ENCODE peak calls at places on chromosomes 5 and 9, in five cellular contexts. One of them, this sample, is unnamed.

GRCh38 chr5:53048248-53048647 is 59.1 kb downstream of the ITGA2 start:
- ATAC-seq in Right ventricle myocardium inferior: no peak
- ATAC-seq in SK-N-SH treated with all-trans-retinoic acid at 6 μM for 48 hours: no peak
- ATAC-seq in T-helper 17 cell: no peak
- ATAC-seq in sciatic nerve: no peak
- ATAC-seq in this sample: no peak

GRCh38 chr9:88772602-88773001 is 218.7 kb upstream of the S1PR3 start:
- ATAC-seq in sciatic nerve: no peak
- ATAC-seq in SK-N-SH treated with all-trans-retinoic acid at 6 μM for 48 hours: no peak
- ATAC-seq in T-helper 17 cell: no peak
- ATAC-seq in Right ventricle myocardium inferior: no peak
- ATAC-seq in this sample: no peak

GRCh38 chr9:613771-614347 is 227.6 kb upstream of the DMRT1 start:
- ATAC-seq in SK-N-SH treated with all-trans-retinoic acid at 6 μM for 48 hours: peak
- ATAC-seq in T-helper 17 cell: peak
- ATAC-seq in Right ventricle myocardium inferior: peak
- ATAC-seq in sciatic nerve: peak
- ATAC-seq in this sample: peak

GRCh38 chr9:136728548-136729123 is 14.1 kb downstream of the LCN10 start:
- ATAC-seq in SK-N-SH treated with all-trans-retinoic acid at 6 μM for 48 hours: peak
- ATAC-seq in T-helper 17 cell: no peak
- ATAC-seq in Right ventricle myocardium inferior: peak
- ATAC-seq in sciatic nerve: peak
- ATAC-seq in this sample: peak

GRCh38 chr5:158026248-158027031 is 167.5 kb upstream of the CLINT1 start:
- ATAC-seq in Right ventricle myocardium inferior: no peak
- ATAC-seq in sciatic nerve: peak
- ATAC-seq in T-helper 17 cell: no peak
- ATAC-seq in SK-N-SH treated with all-trans-retinoic acid at 6 μM for 48 hours: peak
- ATAC-seq in this sample: peak

GRCh38 chr9:133821606-133822438 is 83.7 kb upstream of the SARDH start:
- ATAC-seq in Right ventricle myocardium inferior: no peak
- ATAC-seq in SK-N-SH treated with all-trans-retinoic acid at 6 μM for 48 hours: no peak
- ATAC-seq in sciatic nerve: no peak
- ATAC-seq in T-helper 17 cell: peak
- ATAC-seq in this sample: no peak

GRCh38 chr9:79134654-79135053 is 437.1 kb upstream of the TLE4 start:
- ATAC-seq in Right ventricle myocardium inferior: no peak
- ATAC-seq in SK-N-SH treated with all-trans-retinoic acid at 6 μM for 48 hours: no peak
- ATAC-seq in sciatic nerve: no peak
- ATAC-seq in T-helper 17 cell: no peak
- ATAC-seq in this sample: no peak

GRCh38 chr9:83665576-83666200 is 42.1 kb downstream of the UBQLN1 start:
- ATAC-seq in Right ventricle myocardium inferior: no peak
- ATAC-seq in T-helper 17 cell: no peak
- ATAC-seq in SK-N-SH treated with all-trans-retinoic acid at 6 μM for 48 hours: no peak
- ATAC-seq in sciatic nerve: no peak
- ATAC-seq in this sample: no peak

GRCh38 chr9:134476942-134477335 is 150.7 kb downstream of the RXRA start:
- ATAC-seq in sciatic nerve: no peak
- ATAC-seq in T-helper 17 cell: no peak
- ATAC-seq in Right ventricle myocardium inferior: no peak
- ATAC-seq in SK-N-SH treated with all-trans-retinoic acid at 6 μM for 48 hours: no peak
- ATAC-seq in this sample: no peak

GRCh38 chr5:171484460-171484899 is 65.0 kb downstream of the FGF18 start:
- ATAC-seq in SK-N-SH treated with all-trans-retinoic acid at 6 μM for 48 hours: peak
- ATAC-seq in T-helper 17 cell: peak
- ATAC-seq in Right ventricle myocardium inferior: peak
- ATAC-seq in sciatic nerve: peak
- ATAC-seq in this sample: peak

GRCh38 chr9:83920469-83920941 is 727 bp downstream of the KIF27 start:
- ATAC-seq in Right ventricle myocardium inferior: peak
- ATAC-seq in SK-N-SH treated with all-trans-retinoic acid at 6 μM for 48 hours: peak
- ATAC-seq in sciatic nerve: peak
- ATAC-seq in T-helper 17 cell: peak
- ATAC-seq in this sample: peak

GRCh38 chr9:122228906-122229837 is at the start of gene LHX6:
- ATAC-seq in sciatic nerve: no peak
- ATAC-seq in Right ventricle myocardium inferior: no peak
- ATAC-seq in T-helper 17 cell: no peak
- ATAC-seq in SK-N-SH treated with all-trans-retinoic acid at 6 μM for 48 hours: peak
- ATAC-seq in this sample: peak

GRCh38 chr5:146565764-146566163 is 49.8 kb upstream of the GPR151 start:
- ATAC-seq in T-helper 17 cell: peak
- ATAC-seq in SK-N-SH treated with all-trans-retinoic acid at 6 μM for 48 hours: peak
- ATAC-seq in Right ventricle myocardium inferior: peak
- ATAC-seq in sciatic nerve: peak
- ATAC-seq in this sample: no peak

GRCh38 chr5:90909091-90909503 is 350.5 kb downstream of the ADGRV1 start:
- ATAC-seq in sciatic nerve: peak
- ATAC-seq in SK-N-SH treated with all-trans-retinoic acid at 6 μM for 48 hours: no peak
- ATAC-seq in T-helper 17 cell: no peak
- ATAC-seq in Right ventricle myocardium inferior: no peak
- ATAC-seq in this sample: peak

GRCh38 chr5:55989860-55990259 is 4.9 kb downstream of the IL6ST start:
- ATAC-seq in T-helper 17 cell: no peak
- ATAC-seq in sciatic nerve: no peak
- ATAC-seq in SK-N-SH treated with all-trans-retinoic acid at 6 μM for 48 hours: no peak
- ATAC-seq in Right ventricle myocardium inferior: no peak
- ATAC-seq in this sample: no peak

GRCh38 chr5:37184748-37185364 is 64.3 kb downstream of the CPLANE1 start:
- ATAC-seq in T-helper 17 cell: no peak
- ATAC-seq in Right ventricle myocardium inferior: no peak
- ATAC-seq in SK-N-SH treated with all-trans-retinoic acid at 6 μM for 48 hours: no peak
- ATAC-seq in sciatic nerve: no peak
- ATAC-seq in this sample: no peak

GRCh38 chr5:87755378-87755777 is 342.6 kb upstream of the CCNH start:
- ATAC-seq in Right ventricle myocardium inferior: no peak
- ATAC-seq in SK-N-SH treated with all-trans-retinoic acid at 6 μM for 48 hours: no peak
- ATAC-seq in sciatic nerve: no peak
- ATAC-seq in T-helper 17 cell: no peak
- ATAC-seq in this sample: no peak

GRCh38 chr5:55868846-55869245 is 17.7 kb downstream of the IL31RA start:
- ATAC-seq in SK-N-SH treated with all-trans-retinoic acid at 6 μM for 48 hours: peak
- ATAC-seq in Right ventricle myocardium inferior: no peak
- ATAC-seq in sciatic nerve: peak
- ATAC-seq in T-helper 17 cell: no peak
- ATAC-seq in this sample: peak

GRCh38 chr9:87698069-87698809 is 27.7 kb upstream of the CTSL start:
- ATAC-seq in Right ventricle myocardium inferior: no peak
- ATAC-seq in sciatic nerve: no peak
- ATAC-seq in T-helper 17 cell: no peak
- ATAC-seq in SK-N-SH treated with all-trans-retinoic acid at 6 μM for 48 hours: no peak
- ATAC-seq in this sample: no peak

GRCh38 chr5:127925916-127926315 is 157.7 kb upstream of the SLC12A2 start:
- ATAC-seq in Right ventricle myocardium inferior: no peak
- ATAC-seq in SK-N-SH treated with all-trans-retinoic acid at 6 μM for 48 hours: no peak
- ATAC-seq in T-helper 17 cell: no peak
- ATAC-seq in sciatic nerve: no peak
- ATAC-seq in this sample: no peak

GRCh38 chr5:79170661-79171060 is 59.1 kb downstream of the BHMT start:
- ATAC-seq in T-helper 17 cell: no peak
- ATAC-seq in sciatic nerve: no peak
- ATAC-seq in Right ventricle myocardium inferior: no peak
- ATAC-seq in SK-N-SH treated with all-trans-retinoic acid at 6 μM for 48 hours: no peak
- ATAC-seq in this sample: no peak

GRCh38 chr9:96057155-96057554 is 181.7 kb downstream of the ERCC6L2 start:
- ATAC-seq in T-helper 17 cell: no peak
- ATAC-seq in SK-N-SH treated with all-trans-retinoic acid at 6 μM for 48 hours: no peak
- ATAC-seq in sciatic nerve: no peak
- ATAC-seq in Right ventricle myocardium inferior: no peak
- ATAC-seq in this sample: no peak

GRCh38 chr5:181189962-181190710 is 14.9 kb downstream of the TRIM7 start:
- ATAC-seq in sciatic nerve: no peak
- ATAC-seq in SK-N-SH treated with all-trans-retinoic acid at 6 μM for 48 hours: no peak
- ATAC-seq in T-helper 17 cell: peak
- ATAC-seq in Right ventricle myocardium inferior: no peak
- ATAC-seq in this sample: no peak

GRCh38 chr5:34841816-34842215 is 2.9 kb downstream of the TTC23L start:
- ATAC-seq in Right ventricle myocardium inferior: no peak
- ATAC-seq in SK-N-SH treated with all-trans-retinoic acid at 6 μM for 48 hours: no peak
- ATAC-seq in T-helper 17 cell: no peak
- ATAC-seq in sciatic nerve: no peak
- ATAC-seq in this sample: no peak

GRCh38 chr9:120783611-120784047 is 9.6 kb downstream of the FBXW2 start:
- ATAC-seq in T-helper 17 cell: no peak
- ATAC-seq in SK-N-SH treated with all-trans-retinoic acid at 6 μM for 48 hours: no peak
- ATAC-seq in Right ventricle myocardium inferior: no peak
- ATAC-seq in sciatic nerve: peak
- ATAC-seq in this sample: peak

GRCh38 chr5:72472031-72472430 is 35.2 kb downstream of the ZNF366 start:
- ATAC-seq in T-helper 17 cell: no peak
- ATAC-seq in sciatic nerve: no peak
- ATAC-seq in SK-N-SH treated with all-trans-retinoic acid at 6 μM for 48 hours: no peak
- ATAC-seq in Right ventricle myocardium inferior: no peak
- ATAC-seq in this sample: no peak

GRCh38 chr5:58752030-58752429 is 169.2 kb downstream of the RAB3C start:
- ATAC-seq in Right ventricle myocardium inferior: no peak
- ATAC-seq in SK-N-SH treated with all-trans-retinoic acid at 6 μM for 48 hours: no peak
- ATAC-seq in T-helper 17 cell: no peak
- ATAC-seq in sciatic nerve: no peak
- ATAC-seq in this sample: no peak

GRCh38 chr5:9534881-9535517 is 10.9 kb downstream of the SEMA5A start:
- ATAC-seq in Right ventricle myocardium inferior: no peak
- ATAC-seq in T-helper 17 cell: no peak
- ATAC-seq in SK-N-SH treated with all-trans-retinoic acid at 6 μM for 48 hours: no peak
- ATAC-seq in sciatic nerve: no peak
- ATAC-seq in this sample: no peak

GRCh38 chr9:75019022-75019421 is 9.1 kb downstream of the CARNMT1 start:
- ATAC-seq in Right ventricle myocardium inferior: no peak
- ATAC-seq in sciatic nerve: no peak
- ATAC-seq in T-helper 17 cell: no peak
- ATAC-seq in SK-N-SH treated with all-trans-retinoic acid at 6 μM for 48 hours: no peak
- ATAC-seq in this sample: no peak

GRCh38 chr9:32344551-32345182 is 39.8 kb upstream of the ACO1 start:
- ATAC-seq in SK-N-SH treated with all-trans-retinoic acid at 6 μM for 48 hours: peak
- ATAC-seq in sciatic nerve: no peak
- ATAC-seq in T-helper 17 cell: peak
- ATAC-seq in Right ventricle myocardium inferior: no peak
- ATAC-seq in this sample: no peak